ENCODE peak calls at places on chromosomes 2 and 18, in five cellular contexts. One of them, this sample, is unnamed.

GRCh38 chr2:8922431-8922830 is 81.1 kb downstream of the MBOAT2 start:
- DNase-seq in fibroblast of lung: peak; percentile 6
- DNase-seq in A549: no peak
- DNase-seq in fibroblast of the aortic adventitia: no peak
- DNase-seq in lower leg skin: no peak
- DNase-seq in this sample: no peak

GRCh38 chr18:5527603-5528002 is 16.2 kb downstream of the EPB41L3 start:
- DNase-seq in lower leg skin: no peak
- DNase-seq in A549: no peak
- DNase-seq in fibroblast of the aortic adventitia: peak; percentile 65
- DNase-seq in fibroblast of lung: peak; percentile 89
- DNase-seq in this sample: no peak

GRCh38 chr2:209236369-209236768 is 187.5 kb upstream of the MAP2 start:
- DNase-seq in lower leg skin: no peak
- DNase-seq in A549: no peak
- DNase-seq in fibroblast of lung: no peak
- DNase-seq in fibroblast of the aortic adventitia: no peak
- DNase-seq in this sample: no peak

GRCh38 chr2:226052772-226053416 is 653.4 kb downstream of the NYAP2 start:
- DNase-seq in fibroblast of lung: no peak
- DNase-seq in fibroblast of the aortic adventitia: no peak
- DNase-seq in A549: no peak
- DNase-seq in lower leg skin: no peak
- DNase-seq in this sample: no peak

GRCh38 chr2:190511104-190511503 is 23.4 kb downstream of the NEMP2 start:
- DNase-seq in fibroblast of lung: peak; percentile 30
- DNase-seq in A549: peak; percentile 32
- DNase-seq in lower leg skin: no peak
- DNase-seq in fibroblast of the aortic adventitia: peak; percentile 74
- DNase-seq in this sample: no peak

GRCh38 chr2:26298638-26299393 is 47.1 kb upstream of the SELENOI start:
- DNase-seq in lower leg skin: peak; percentile 88
- DNase-seq in A549: no peak
- DNase-seq in fibroblast of the aortic adventitia: peak; percentile 61
- DNase-seq in fibroblast of lung: peak; percentile 53
- DNase-seq in this sample: no peak

GRCh38 chr2:72895759-72896281 is 8.6 kb downstream of the SPR start:
- DNase-seq in lower leg skin: peak; percentile 85
- DNase-seq in fibroblast of lung: peak; percentile 60
- DNase-seq in fibroblast of the aortic adventitia: peak; percentile 78
- DNase-seq in A549: no peak
- DNase-seq in this sample: no peak

GRCh38 chr2:233081232-233081730 is 21.1 kb downstream of the INPP5D start:
- DNase-seq in fibroblast of lung: no peak
- DNase-seq in lower leg skin: no peak
- DNase-seq in fibroblast of the aortic adventitia: no peak
- DNase-seq in A549: no peak
- DNase-seq in this sample: no peak

GRCh38 chr2:143949121-143949848 is 570.6 kb downstream of the ZEB2 start:
- DNase-seq in lower leg skin: no peak
- DNase-seq in A549: no peak
- DNase-seq in fibroblast of lung: peak; percentile 45
- DNase-seq in fibroblast of the aortic adventitia: peak; percentile 26
- DNase-seq in this sample: no peak

GRCh38 chr18:76518543-76519155 is 23.6 kb upstream of the ZNF516 start:
- DNase-seq in A549: no peak
- DNase-seq in lower leg skin: peak; percentile 91
- DNase-seq in fibroblast of the aortic adventitia: peak; percentile 19
- DNase-seq in fibroblast of lung: peak; percentile 54
- DNase-seq in this sample: no peak

GRCh38 chr2:236872971-236873370 is 212.7 kb upstream of the COPS8 start:
- DNase-seq in fibroblast of lung: no peak
- DNase-seq in fibroblast of the aortic adventitia: no peak
- DNase-seq in lower leg skin: peak; percentile 65
- DNase-seq in A549: no peak
- DNase-seq in this sample: no peak
- H3K4me3 ChIP-seq in fibroblast of lung: no peak overlapping the region
- H3K4me3 ChIP-seq in fibroblast of the aortic adventitia: no peak overlapping the region
- H3K4me3 ChIP-seq in lower leg skin: no peak overlapping the region
- H3K4me3 ChIP-seq in A549: no peak overlapping the region
- H3K4me3 ChIP-seq in this sample: no peak overlapping the region

DNA sequence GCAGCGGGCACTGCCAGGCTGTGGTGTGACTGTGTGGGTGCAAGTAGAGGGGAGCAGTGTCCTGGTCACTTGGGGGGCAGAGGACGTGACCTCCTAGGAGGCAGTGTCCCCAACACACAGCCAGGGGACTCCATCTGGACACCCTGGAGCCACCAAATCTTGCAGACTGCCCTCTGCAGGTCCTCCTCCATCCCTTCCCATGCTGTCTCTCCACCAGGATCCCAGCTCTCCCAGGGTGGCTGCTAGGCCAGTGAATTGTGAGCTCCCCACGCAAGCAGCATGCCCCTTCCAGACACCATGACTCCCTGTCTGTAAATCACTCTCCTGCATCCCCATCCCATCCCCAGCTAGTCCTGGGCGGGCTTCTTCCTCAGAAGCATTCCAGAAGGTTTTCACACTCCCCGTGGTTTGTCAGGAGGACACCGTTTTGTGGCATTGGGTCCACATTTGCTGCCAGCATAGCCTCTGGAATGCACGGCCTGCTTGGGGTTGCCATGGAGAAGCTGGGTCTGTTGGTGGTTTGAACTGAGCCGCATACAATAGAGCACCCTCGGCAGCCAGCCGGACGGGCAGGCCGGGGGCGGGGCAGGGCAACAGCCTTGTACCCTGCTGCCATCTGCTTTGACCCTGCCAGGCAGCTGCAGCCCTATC is 210.7 kb downstream of the KLHL29 start:
- DNase-seq in lower leg skin: no peak
- DNase-seq in A549: no peak
- DNase-seq in fibroblast of lung: peak; percentile 85
- DNase-seq in fibroblast of the aortic adventitia: peak; percentile 9
- DNase-seq in this sample: no peak
- TF ChIP-seq CTCF in lower leg skin: no peak
- TF ChIP-seq CTCF in A549: no peak
- TF ChIP-seq CTCF in fibroblast of lung: no peak
- TF ChIP-seq CTCF in fibroblast of the aortic adventitia: no peak
- TF ChIP-seq CTCF in this sample: no peak

DNA sequence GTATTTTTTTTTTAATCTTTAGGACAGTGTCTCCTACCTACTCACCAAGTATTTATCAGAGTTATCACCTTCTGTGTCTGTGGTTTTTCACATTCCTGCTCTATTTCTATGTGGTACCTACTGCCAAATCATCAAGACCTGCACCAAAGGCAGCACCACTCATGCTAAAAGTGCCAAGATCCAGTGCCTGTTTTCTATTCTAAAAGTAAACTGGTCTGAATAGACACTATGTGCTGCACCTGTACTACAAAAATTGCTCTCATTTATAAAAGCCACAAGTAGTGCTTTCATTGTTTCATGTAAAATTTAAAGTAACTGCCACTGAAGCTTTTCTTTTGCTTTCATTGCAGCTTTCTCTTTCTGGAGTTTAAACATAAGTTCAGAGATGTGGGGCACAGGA is 103.9 kb upstream of the GULP1 start:
- DNase-seq in fibroblast of lung: no peak
- DNase-seq in lower leg skin: no peak
- DNase-seq in fibroblast of the aortic adventitia: no peak
- DNase-seq in A549: no peak
- DNase-seq in this sample: no peak
- H3K4me3 ChIP-seq in fibroblast of lung: no peak overlapping the region
- H3K4me3 ChIP-seq in lower leg skin: no peak overlapping the region
- H3K4me3 ChIP-seq in fibroblast of the aortic adventitia: no peak overlapping the region
- H3K4me3 ChIP-seq in A549: no peak overlapping the region
- H3K4me3 ChIP-seq in this sample: no peak overlapping the region

DNA sequence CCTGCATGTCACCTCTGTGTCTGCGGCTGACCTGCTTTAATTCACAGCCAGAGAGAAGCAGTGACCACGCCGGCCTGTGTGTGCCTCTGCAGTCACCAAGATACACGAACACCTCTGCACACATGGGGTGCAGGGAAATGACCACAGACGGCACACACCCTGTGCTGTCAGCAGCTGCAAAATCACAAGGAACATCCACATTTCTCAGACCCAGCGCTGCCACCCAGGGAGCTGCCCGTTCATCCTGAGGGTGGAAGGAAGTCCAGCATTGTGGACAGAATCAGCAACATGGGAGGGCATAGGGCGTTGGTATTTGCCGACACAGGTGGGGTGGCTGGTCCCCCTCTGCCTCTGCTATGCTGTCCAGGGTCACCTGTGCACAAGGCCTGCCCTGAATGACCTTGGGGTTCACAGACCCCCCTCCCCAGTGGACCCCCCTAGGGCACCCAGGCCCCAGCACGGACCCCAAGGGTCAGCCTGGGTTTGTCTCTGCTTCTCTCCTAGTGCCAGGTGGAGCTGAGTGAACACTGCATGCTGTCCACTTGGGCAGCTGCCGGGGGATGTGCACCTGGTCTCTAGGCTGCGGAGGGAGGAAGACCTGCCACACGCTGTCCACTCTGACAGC is 107.4 kb downstream of the PXDN start:
- DNase-seq in lower leg skin: peak; percentile 71
- DNase-seq in fibroblast of the aortic adventitia: no peak
- DNase-seq in A549: no peak
- DNase-seq in fibroblast of lung: no peak
- DNase-seq in this sample: no peak
- TF ChIP-seq CTCF in lower leg skin: no peak
- TF ChIP-seq CTCF in fibroblast of the aortic adventitia: no peak
- TF ChIP-seq CTCF in A549: no peak
- TF ChIP-seq CTCF in fibroblast of lung: no peak
- TF ChIP-seq CTCF in this sample: no peak

GRCh38 chr2:216546231-216546630 is 47.6 kb downstream of the RPL37A start:
- DNase-seq in A549: no peak
- DNase-seq in fibroblast of lung: no peak
- DNase-seq in lower leg skin: no peak
- DNase-seq in fibroblast of the aortic adventitia: no peak
- DNase-seq in this sample: no peak
- H3K4me3 ChIP-seq in A549: no peak overlapping the region
- H3K4me3 ChIP-seq in fibroblast of lung: no peak overlapping the region
- H3K4me3 ChIP-seq in lower leg skin: no peak overlapping the region
- H3K4me3 ChIP-seq in fibroblast of the aortic adventitia: no peak overlapping the region
- H3K4me3 ChIP-seq in this sample: no peak overlapping the region

DNA sequence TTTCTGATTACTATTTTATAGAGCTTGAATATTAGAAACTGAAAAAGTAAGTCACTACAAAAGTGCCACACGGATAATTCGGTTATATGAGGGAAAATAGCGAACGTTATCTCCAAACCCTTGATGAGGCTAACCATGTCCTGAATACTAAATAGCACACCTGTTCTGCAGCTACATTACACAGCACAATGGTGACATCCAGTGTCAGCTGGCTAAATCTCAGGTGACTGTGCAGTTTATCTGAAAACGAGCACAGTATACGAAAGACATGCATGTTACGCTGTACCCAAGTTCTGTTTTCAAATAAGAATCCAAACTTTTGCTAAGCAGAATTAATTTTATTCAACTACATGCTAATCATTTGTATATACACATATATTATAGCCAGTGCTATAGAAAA is 9.0 kb downstream of the CCDC68 start:
- DNase-seq in A549: no peak
- DNase-seq in fibroblast of the aortic adventitia: no peak
- DNase-seq in fibroblast of lung: no peak
- DNase-seq in lower leg skin: no peak
- DNase-seq in this sample: peak; percentile 69
- TF ChIP-seq CTCF in A549: peak; percentile 19
- TF ChIP-seq CTCF in fibroblast of the aortic adventitia: no peak
- TF ChIP-seq CTCF in fibroblast of lung: no peak
- TF ChIP-seq CTCF in lower leg skin: no peak
- TF ChIP-seq CTCF in this sample: peak; percentile 97

GRCh38 chr18:26575865-26576217 is 27.5 kb upstream of the KCTD1 start:
- DNase-seq in A549: peak; percentile 46
- DNase-seq in fibroblast of the aortic adventitia: no peak
- DNase-seq in lower leg skin: no peak
- DNase-seq in fibroblast of lung: no peak
- DNase-seq in this sample: no peak

GRCh38 chr18:26579941-26580618 is 31.7 kb upstream of the KCTD1 start:
- DNase-seq in A549: peak; percentile 33
- DNase-seq in fibroblast of lung: peak; percentile 21
- DNase-seq in lower leg skin: no peak
- DNase-seq in fibroblast of the aortic adventitia: peak; percentile 43
- DNase-seq in this sample: no peak

DNA sequence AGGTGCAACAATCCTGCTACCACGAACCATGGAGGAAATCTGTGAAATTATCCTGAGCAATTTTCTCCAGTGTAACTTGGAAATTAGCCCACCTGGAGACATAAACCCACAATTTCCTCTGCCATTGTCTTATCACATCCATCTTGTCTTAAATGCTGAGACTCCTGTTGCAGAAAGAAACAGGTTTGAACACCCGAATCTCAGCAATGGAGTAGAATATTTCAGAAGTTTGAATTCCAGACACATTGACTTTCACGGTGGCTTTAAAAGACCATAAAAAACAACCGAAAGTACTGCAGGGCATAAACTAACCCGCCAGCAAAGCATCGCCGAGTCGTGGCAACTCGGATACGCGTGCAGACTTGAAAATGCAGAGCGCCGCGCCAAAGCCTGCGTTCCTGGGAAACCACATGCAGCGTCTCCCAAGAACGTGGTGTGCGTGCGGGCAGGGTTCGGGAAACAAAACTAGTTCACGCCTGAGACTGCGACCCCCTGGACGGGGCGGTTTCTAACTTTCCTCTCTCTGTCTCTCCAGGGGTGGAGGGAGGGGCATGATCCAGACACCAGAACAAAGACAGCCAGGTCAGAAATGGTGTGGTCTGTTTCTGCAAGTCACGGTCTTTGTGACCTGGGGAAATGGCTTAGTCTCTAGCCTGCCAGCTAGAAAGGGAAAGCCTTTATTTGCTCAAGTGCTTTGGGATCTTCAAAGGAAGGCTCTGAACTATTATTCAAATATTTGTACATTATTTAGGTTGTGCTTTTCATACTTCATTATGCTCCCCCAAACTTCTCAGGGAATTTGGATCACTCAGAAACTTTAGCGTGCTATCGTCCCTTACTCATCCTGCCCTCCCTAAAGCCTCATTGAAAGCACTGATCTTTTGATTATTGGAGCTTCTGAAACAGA is 26.9 kb upstream of the KCTD1 start:
- DNase-seq in lower leg skin: peak; percentile 87
- DNase-seq in fibroblast of the aortic adventitia: peak; percentile 73
- DNase-seq in fibroblast of lung: peak; percentile 75
- DNase-seq in A549: peak; percentile 64
- DNase-seq in this sample: no peak
- H3K4me3 ChIP-seq in lower leg skin: peak overlapping the region; percentile 7
- H3K4me3 ChIP-seq in fibroblast of the aortic adventitia: peak overlapping the region; percentile 63
- H3K4me3 ChIP-seq in fibroblast of lung: peak overlapping the region; percentile 32
- H3K4me3 ChIP-seq in A549: peak overlapping the region; percentile 37
- H3K4me3 ChIP-seq in this sample: peak overlapping the region; percentile 25

GRCh38 chr2:198137733-198138132 is 333.3 kb downstream of the PLCL1 start:
- DNase-seq in lower leg skin: no peak
- DNase-seq in A549: no peak
- DNase-seq in fibroblast of the aortic adventitia: no peak
- DNase-seq in fibroblast of lung: no peak
- DNase-seq in this sample: no peak
- TF ChIP-seq CTCF in lower leg skin: no peak
- TF ChIP-seq CTCF in A549: no peak
- TF ChIP-seq CTCF in fibroblast of the aortic adventitia: no peak
- TF ChIP-seq CTCF in fibroblast of lung: no peak
- TF ChIP-seq CTCF in this sample: no peak

GRCh38 chr2:238848566-238848940 is 668 bp downstream of the TWIST2 start:
- DNase-seq in lower leg skin: peak; percentile 78
- DNase-seq in fibroblast of lung: no peak
- DNase-seq in A549: no peak
- DNase-seq in fibroblast of the aortic adventitia: no peak
- DNase-seq in this sample: no peak
- H3K4me3 ChIP-seq in lower leg skin: peak overlapping the region; percentile 47
- H3K4me3 ChIP-seq in fibroblast of lung: peak overlapping the region; percentile 99
- H3K4me3 ChIP-seq in A549: peak overlapping the region; percentile 94
- H3K4me3 ChIP-seq in fibroblast of the aortic adventitia: peak overlapping the region; percentile 75
- H3K4me3 ChIP-seq in this sample: no peak overlapping the region

This sample was measured in LNCaP clone FGC.